ENCODE peak calls at places on chromosomes 1 and 21, in eight cellular contexts. H, P, V, T, J, Y, A and C are unnamed samples.

GRCh38 chr21:24217141-24217540 is 1390.1 kb downstream of the MRPL39 start:
- DNase-seq in H (no peak), P (no peak), V (no peak), T (peak; percentile 1), J (no peak), Y (no peak), A (no peak), C (no peak)

GRCh38 chr1:59151387-59151761 is 145.5 kb upstream of the FGGY start:
- DNase-seq in H (no peak), P (no peak), V (no peak), T (no peak), J (no peak), Y (no peak), A (no peak), C (no peak)

GRCh38 chr1:84668185-84668584 is 22.1 kb downstream of the SSX2IP start:
- DNase-seq in H (peak; percentile 43), P (peak; percentile 34), V (no peak), T (no peak), J (no peak), Y (no peak), A (peak; percentile 13), C (no peak)

GRCh38 chr1:2787163-2787911 is 14.2 kb downstream of the TTC34 start:
- DNase-seq in H (no peak), P (no peak), V (peak; percentile 48), T (no peak), J (no peak), Y (no peak), A (no peak), C (no peak)

GRCh38 chr1:94606471-94606870 is 64.9 kb upstream of the F3 start:
- DNase-seq in H (no peak), P (no peak), V (no peak), T (no peak), J (no peak), Y (no peak), A (no peak), C (no peak)

GRCh38 chr1:53725238-53725689 is 13.7 kb downstream of the GLIS1 start:
- DNase-seq in H (peak; percentile 40), P (no peak), V (no peak), T (peak; percentile 83), J (no peak), Y (no peak), A (peak; percentile 15), C (peak; percentile 38)

GRCh38 chr1:248703674-248704073 is 1.1 kb upstream of the OR14I1 start:
- DNase-seq in H (no peak), P (no peak), V (no peak), T (no peak), J (no peak), Y (no peak), A (no peak), C (no peak)

GRCh38 chr1:7290971-7291970 is 479.8 kb upstream of the VAMP3 start:
- DNase-seq in H (peak; percentile 77), P (peak; percentile 92), V (no peak), T (peak; percentile 81), J (no peak), Y (peak; percentile 64), A (no peak), C (peak; percentile 64)

GRCh38 chr21:35428041-35428400 is 378.9 kb upstream of the RUNX1 start:
- DNase-seq in H (peak; percentile 26), P (peak; percentile 53), V (no peak), T (peak; percentile 19), J (no peak), Y (no peak), A (no peak), C (peak; percentile 43)

GRCh38 chr1:26574690-26575349 is 45.3 kb downstream of the RPS6KA1 start:
- DNase-seq in H (peak; percentile 78), P (peak; percentile 80), V (peak; percentile 55), T (peak; percentile 51), J (no peak), Y (no peak), A (no peak), C (peak; percentile 36)

GRCh38 chr21:27315373-27315772 is 348.5 kb upstream of the ADAMTS5 start:
- DNase-seq in H (no peak), P (no peak), V (no peak), T (no peak), J (no peak), Y (no peak), A (no peak), C (peak; percentile 27)

GRCh38 chr21:32881458-32881857 is 109.9 kb upstream of the PAXBP1 start:
- DNase-seq in H (no peak), P (no peak), V (no peak), T (no peak), J (no peak), Y (no peak), A (no peak), C (no peak)

GRCh38 chr21:32884062-32884461 is 112.5 kb upstream of the PAXBP1 start:
- DNase-seq in H (no peak), P (no peak), V (no peak), T (no peak), J (no peak), Y (no peak), A (no peak), C (no peak)

GRCh38 chr21:32878654-32879053 is 107.1 kb upstream of the PAXBP1 start:
- DNase-seq in H (no peak), P (no peak), V (no peak), T (no peak), J (no peak), Y (no peak), A (no peak), C (no peak)
- H3K4me3 ChIP-seq in H (no peak overlapping the region), P (no peak overlapping the region), V (no peak overlapping the region), T (no peak overlapping the region), J (no peak overlapping the region), Y (no peak overlapping the region), A (no peak overlapping the region), C (no peak overlapping the region)

DNA sequence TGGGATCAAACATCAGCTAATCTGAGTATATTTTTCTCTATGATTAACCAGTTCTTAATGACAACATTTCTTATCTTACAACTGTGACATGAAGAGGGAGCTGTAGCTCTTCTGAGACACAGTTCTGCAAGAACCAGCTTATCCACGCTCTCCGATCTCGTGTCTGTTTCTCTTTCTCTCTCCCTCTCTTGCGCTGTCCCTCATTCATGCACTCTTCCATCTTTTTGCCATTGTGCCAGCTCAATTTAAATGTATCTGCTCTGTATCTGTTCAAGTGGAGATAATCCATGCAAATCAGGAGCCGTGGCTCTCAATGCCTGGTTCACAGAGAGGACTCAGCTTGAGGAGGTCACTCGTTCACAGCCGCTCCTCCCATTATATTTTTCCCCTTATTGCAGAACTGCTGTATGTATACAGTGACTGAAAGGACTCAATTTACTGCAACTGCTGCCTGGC is 494.7 kb upstream of the ADGRL2 start:
- DNase-seq in H (peak; percentile 69), P (peak; percentile 68), V (no peak), T (peak; percentile 59), J (no peak), Y (no peak), A (no peak), C (peak; percentile 76)
- TF ChIP-seq CTCF in H (peak; percentile 17), P (peak; percentile 41), V (peak; percentile 54), T (peak; percentile 56), J (peak; percentile 32), Y (peak; percentile 60), A (peak; percentile 15), C (peak; percentile 59)

DNA sequence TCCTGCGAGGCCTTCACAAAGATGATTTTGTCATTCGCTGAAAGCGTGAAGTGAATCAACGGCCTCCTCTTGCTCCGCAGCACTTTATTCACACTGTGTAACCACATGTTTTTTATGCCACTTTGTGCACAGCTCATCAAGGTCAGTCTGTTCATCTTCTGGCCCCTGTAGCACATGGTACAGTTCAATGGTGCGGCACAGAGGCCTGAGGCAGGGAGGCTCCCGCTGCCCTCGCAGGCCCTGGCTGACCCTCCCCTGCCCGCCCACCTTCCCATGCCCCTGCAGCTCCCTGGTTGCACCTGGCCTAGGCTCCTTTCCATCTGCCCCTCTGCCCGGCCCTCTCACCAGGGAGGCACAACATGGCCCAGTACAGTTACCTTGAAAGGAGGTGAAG is 87.5 kb downstream of the CD247 start:
- DNase-seq in H (no peak), P (no peak), V (no peak), T (no peak), J (no peak), Y (no peak), A (no peak), C (no peak)
- H3K4me3 ChIP-seq in H (no peak overlapping the region), P (no peak overlapping the region), V (no peak overlapping the region), T (no peak overlapping the region), J (no peak overlapping the region), Y (no peak overlapping the region), A (no peak overlapping the region), C (no peak overlapping the region)

GRCh38 chr1:213286235-213286634 is 235.2 kb downstream of the RPS6KC1 start:
- DNase-seq in H (no peak), P (peak; percentile 3), V (no peak), T (no peak), J (no peak), Y (no peak), A (no peak), C (no peak)
- TF ChIP-seq CTCF in H (peak; percentile 42), P (peak; percentile 41), V (no peak), T (peak; percentile 24), J (no peak), Y (peak; percentile 21), A (no peak), C (peak; percentile 44)

DNA sequence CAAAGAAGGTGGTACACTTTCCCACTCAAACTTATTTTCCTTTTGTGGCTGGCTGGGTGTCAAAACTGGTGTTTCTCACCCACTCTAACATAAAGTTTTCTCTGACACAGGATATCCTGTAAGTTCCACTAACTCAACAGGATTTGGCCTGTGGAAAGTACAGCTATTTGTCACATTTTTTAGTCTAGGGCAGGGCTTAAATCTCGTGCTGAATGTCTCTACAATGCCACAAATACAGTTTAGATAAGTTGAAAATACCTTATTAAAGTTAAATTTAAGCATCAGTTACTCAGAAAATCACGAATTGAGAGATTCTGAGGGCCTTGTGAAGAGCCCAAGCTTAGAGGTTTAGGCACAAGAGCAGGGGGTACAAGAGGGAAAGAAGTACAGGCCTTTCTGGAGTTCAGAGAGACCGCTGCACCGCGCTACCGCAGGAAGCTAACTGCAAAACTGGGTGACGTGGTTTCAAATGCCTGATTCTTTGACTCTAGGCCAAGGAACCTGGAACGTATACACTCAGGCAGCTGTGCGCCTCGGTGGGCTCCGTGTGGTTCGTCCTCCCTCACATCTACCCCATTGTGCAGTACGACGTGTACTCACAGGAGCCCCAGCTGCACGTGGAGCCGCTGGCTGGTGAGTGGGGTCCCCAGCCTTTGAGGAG is 23.4 kb upstream of the PWP2 start:
- DNase-seq in H (no peak), P (no peak), V (peak; percentile 78), T (no peak), J (no peak), Y (no peak), A (no peak), C (peak; percentile 6)
- H3K4me3 ChIP-seq in H (no peak overlapping the region), P (no peak overlapping the region), V (peak overlapping the region; percentile 38), T (no peak overlapping the region), J (no peak overlapping the region), Y (peak overlapping the region; percentile 34), A (no peak overlapping the region), C (no peak overlapping the region)

GRCh38 chr1:27575861-27576331 is 28.0 kb downstream of the AHDC1 start:
- DNase-seq in H (peak; percentile 57), P (no peak), V (peak; percentile 90), T (peak; percentile 55), J (no peak), Y (peak; percentile 85), A (peak; percentile 40), C (no peak)
- TF ChIP-seq CTCF in H (no peak), P (no peak), V (no peak), T (no peak), J (no peak), Y (peak; percentile 27), A (peak; percentile 62), C (no peak)

DNA sequence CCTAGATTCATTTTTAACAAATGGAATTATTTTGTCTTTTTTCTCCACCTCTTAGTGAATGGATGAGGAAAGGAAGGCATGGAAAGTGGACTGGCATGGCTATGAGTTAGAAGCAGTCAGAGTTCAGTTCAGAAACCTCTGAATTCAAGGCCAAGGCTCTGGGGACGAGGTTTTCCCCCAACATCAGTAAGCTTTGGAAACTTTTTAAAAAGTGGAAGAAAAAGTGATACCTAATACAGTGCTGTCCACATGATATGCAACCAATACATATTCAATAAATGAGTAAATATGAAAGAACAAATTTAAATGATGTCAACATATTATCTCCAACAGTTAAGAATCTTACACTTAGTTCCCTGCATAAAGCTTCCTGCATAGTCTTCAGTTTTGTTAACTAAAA is 204.7 kb downstream of the HLX start:
- DNase-seq in H (no peak), P (no peak), V (no peak), T (no peak), J (no peak), Y (no peak), A (no peak), C (no peak)
- H3K4me3 ChIP-seq in H (no peak overlapping the region), P (no peak overlapping the region), V (no peak overlapping the region), T (no peak overlapping the region), J (no peak overlapping the region), Y (no peak overlapping the region), A (no peak overlapping the region), C (no peak overlapping the region)